ENCODE peak calls at places on chromosome 14, in five cellular contexts. N is H1, F is IMR-90, K is neuronal stem cell, M is mesenchymal stem cell. X is an unnamed sample. For H3K79me1 and H3K36me3, the result is how much of the 10 kb centered on the place peaks cover.

GRCh38 chr14:47102472-47102871 is 450.9 kb upstream of the RPL10L start:
- DNase-seq in M (no peak), N (no peak), F (no peak), K (no peak), X (no peak)

GRCh38 chr14:91545946-91546716 is 36.0 kb upstream of the PPP4R3A start:
- DNase-seq in N (no peak), M (no peak), F (no peak), K (peak), X (no peak)

GRCh38 chr14:99742509-99743487 is 50.4 kb upstream of the EML1 start:
- DNase-seq in K (no peak), N (no peak), F (no peak), M (no peak), X (no peak)

GRCh38 chr14:81565441-81566290 is 32.0 kb upstream of the SEL1L start:
- DNase-seq in F (no peak), K (peak), N (no peak), M (peak), X (no peak)

GRCh38 chr14:90508536-90509254 is 111.9 kb downstream of the CALM1 start:
- DNase-seq in M (no peak), F (no peak), K (no peak), N (no peak), X (peak)

GRCh38 chr14:25381498-25381897 is 331.6 kb upstream of the STXBP6 start:
- DNase-seq in K (no peak), F (no peak), N (no peak), M (no peak), X (no peak)

GRCh38 chr14:80239631-80240030 is 28.3 kb upstream of the DIO2 start:
- DNase-seq in F (no peak), M (no peak), K (no peak), N (no peak), X (no peak)

GRCh38 chr14:104559769-104560585 is 19.6 kb upstream of the C14orf180 start:
- DNase-seq in F (no peak), K (no peak), M (no peak), N (no peak), X (no peak)

GRCh38 chr14:52259452-52259851 is 8.0 kb upstream of the PTGDR start:
- DNase-seq in N (no peak), K (no peak), F (no peak), M (no peak), X (no peak)

GRCh38 chr14:99422220-99423010 is 58.2 kb downstream of the SETD3 start:
- DNase-seq in K (no peak), F (no peak), N (no peak), M (no peak), X (peak)

GRCh38 chr14:32711103-32711680 is 227.5 kb upstream of the NPAS3 start:
- DNase-seq in M (peak), K (peak), N (no peak), F (peak), X (peak)

GRCh38 chr14:77442196-77442595 is 15.2 kb downstream of the VIPAS39 start:
- DNase-seq in F (no peak), N (no peak), K (no peak), M (no peak), X (no peak)

GRCh38 chr14:95156765-95157194 is 549 bp downstream of the DICER1 start:
- DNase-seq in F (peak), M (no peak), N (no peak), K (no peak), X (peak)

GRCh38 chr14:106875503-106875902 is 1349.1 kb downstream of the TMEM121 start:
- DNase-seq in F (no peak), M (no peak), N (no peak), K (no peak), X (no peak)

GRCh38 chr14:62357362-62357761 is 595.1 kb downstream of the SNAPC1 start:
- DNase-seq in M (no peak), N (no peak), F (no peak), K (no peak), X (no peak)

GRCh38 chr14:105389976-105390848 is 8.1 kb upstream of the TEX22 start:
- DNase-seq in M (no peak), N (no peak), F (no peak), K (no peak), X (no peak)

GRCh38 chr14:93042968-93043940 is 72.5 kb downstream of the ITPK1 start:
- DNase-seq in F (peak), N (no peak), K (no peak), M (no peak), X (peak)

GRCh38 chr14:30966415-30967363 is 58.8 kb upstream of the AP4S1 start:
- DNase-seq in K (no peak), F (peak), M (peak), N (no peak), X (no peak)

GRCh38 chr14:91897121-91897701 is 29.9 kb upstream of the TC2N start:
- DNase-seq in M (peak), F (peak), K (no peak), N (no peak), X (no peak)

GRCh38 chr14:23351681-23352505 is 794 bp downstream of the SLC22A17 start:
- DNase-seq in F (no peak), K (peak), N (no peak), M (no peak), X (peak)

GRCh38 chr14:57480044-57480443 is 13.6 kb downstream of the CCDC198 start:
- DNase-seq in N (no peak), F (no peak), K (no peak), M (peak), X (no peak)

GRCh38 chr14:23608454-23608853 is 27.7 kb upstream of the DHRS2 start:
- DNase-seq in F (no peak), K (no peak), N (no peak), M (no peak), X (no peak)

GRCh38 chr14:29262979-29263378 is 496.4 kb downstream of the FOXG1 start:
- DNase-seq in N (no peak), K (no peak), F (peak), M (no peak), X (no peak)

GRCh38 chr14:51792819-51793218 is 67.6 kb upstream of the GNG2 start:
- DNase-seq in N (no peak), M (peak), K (no peak), F (peak), X (no peak)

GRCh38 chr14:95037273-95037672 is 120.1 kb downstream of the DICER1 start:
- DNase-seq in N (no peak), K (no peak), F (no peak), M (no peak), X (no peak)

GRCh38 chr14:74141703-74142102 is 56.9 kb downstream of the LIN52 start:
- DNase-seq in M (peak), F (no peak), K (no peak), N (no peak), X (no peak)

GRCh38 chr14:87443787-87444186 is 549.2 kb downstream of the GALC start:
- DNase-seq in K (no peak), N (no peak), F (peak), M (peak), X (no peak)

GRCh38 chr14:54470701-54471100 is 18.1 kb downstream of the GMFB start:
- DNase-seq in N (no peak), K (no peak), M (no peak), F (no peak), X (no peak)

GRCh38 chr14:100142073-100143040 is 17.1 kb downstream of the DEGS2 start:
- DNase-seq in K (no peak), M (no peak), F (no peak), N (no peak), X (no peak)

GRCh38 chr14:26281280-26281998 is 316.4 kb downstream of the NOVA1 start:
- DNase-seq in F (peak), M (peak), N (no peak), K (no peak), X (no peak)

GRCh38 chr14:95480887-95481226 is 35.6 kb downstream of the SYNE3 start:
- DNase-seq in F (no peak), K (no peak), M (no peak), N (no peak), X (peak)

GRCh38 chr14:97407701-97408407 is 610.7 kb downstream of the VRK1 start:
- DNase-seq in N (no peak), M (no peak), F (no peak), K (no peak), X (no peak)

GRCh38 chr14:97401714-97402113 is 604.5 kb downstream of the VRK1 start:
- DNase-seq in K (no peak), M (no peak), F (no peak), N (no peak), X (no peak)

DNA sequence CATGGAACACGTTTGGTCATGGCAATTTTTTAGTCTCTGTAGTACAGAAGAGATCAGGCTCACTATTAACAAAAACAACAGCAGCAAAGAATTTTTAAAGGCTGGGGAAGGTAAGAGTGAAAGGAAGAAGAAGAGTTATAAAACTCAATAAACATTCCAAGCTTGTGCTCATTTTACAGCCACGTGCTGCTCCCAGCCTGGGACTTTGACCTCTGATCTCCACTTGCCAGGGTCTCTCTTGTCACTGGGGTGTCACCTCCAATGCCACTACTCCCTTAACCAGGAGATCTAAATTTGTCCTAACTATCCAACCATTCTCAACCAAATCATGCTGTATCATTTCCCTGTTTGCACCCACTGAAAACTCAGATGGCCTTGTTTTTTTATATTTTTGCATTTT is 605.1 kb downstream of the VRK1 start:
- DNase-seq in K (no peak), M (no peak), F (no peak), N (no peak), X (no peak)
- H4K91ac ChIP-seq in K (no peak), M (no peak), F (no peak), N (no peak), X (no peak)

DNA sequence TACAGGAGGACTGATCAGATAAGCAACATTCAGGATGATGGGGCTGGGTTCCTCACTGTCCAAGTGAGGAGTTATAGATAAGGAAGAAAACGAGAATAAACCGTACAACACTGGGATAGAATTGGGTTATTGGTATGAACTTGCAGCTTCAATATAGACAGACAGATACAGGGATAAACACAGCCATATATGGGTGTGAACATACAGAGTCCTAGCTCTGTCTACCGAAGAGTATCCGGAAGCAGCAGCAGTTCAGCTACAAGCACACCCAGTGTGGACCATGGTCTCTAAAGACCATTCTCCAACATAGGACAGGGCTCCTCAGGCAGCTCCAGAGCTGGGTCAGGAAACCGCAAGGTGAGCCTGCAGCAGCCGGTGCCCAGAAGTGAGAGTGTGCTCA is 40.8 kb downstream of the CDC42BPB start:
- DNase-seq in K (no peak), M (no peak), F (no peak), N (no peak), X (no peak)
- H3K79me1 ChIP-seq in K (under half), M (under half), F (half or more), N (under half), X (under half)

GRCh38 chr14:68975667-68976066 is 3.4 kb downstream of the ACTN1 start:
- DNase-seq in K (no peak), N (no peak), F (peak), M (peak), X (peak)
- H3K36me3 ChIP-seq in K (half or more), N (under half), F (half or more), M (under half), X (half or more)

GRCh38 chr14:101947577-101947903 is 16.8 kb upstream of the DYNC1H1 start:
- DNase-seq in M (no peak), N (no peak), K (no peak), F (no peak), X (no peak)
- H4K91ac ChIP-seq in M (peak), N (peak), K (peak), F (peak), X (peak)

DNA sequence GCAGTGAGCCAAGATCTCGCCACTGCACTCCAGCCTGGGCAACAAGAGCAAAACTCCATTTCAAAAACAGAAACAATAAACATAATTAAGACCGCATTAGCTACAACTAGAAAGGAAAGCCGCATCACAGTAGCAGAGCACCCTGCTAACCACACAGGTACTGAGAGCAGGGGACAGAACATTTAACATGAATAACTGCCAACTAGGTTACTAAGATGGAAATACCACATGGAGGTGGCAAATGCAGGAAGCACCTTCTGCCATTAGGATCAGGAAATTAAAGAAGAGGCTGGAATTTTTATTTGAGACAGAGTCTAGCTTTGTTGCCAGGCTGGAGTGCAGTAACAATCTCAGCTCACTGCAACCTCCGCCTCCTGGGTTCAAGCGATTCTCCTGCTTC is 41.9 kb downstream of the CDC42BPB start:
- DNase-seq in M (no peak), K (no peak), F (no peak), N (no peak), X (no peak)
- H3K79me1 ChIP-seq in M (under half), K (under half), F (half or more), N (under half), X (under half)

DNA sequence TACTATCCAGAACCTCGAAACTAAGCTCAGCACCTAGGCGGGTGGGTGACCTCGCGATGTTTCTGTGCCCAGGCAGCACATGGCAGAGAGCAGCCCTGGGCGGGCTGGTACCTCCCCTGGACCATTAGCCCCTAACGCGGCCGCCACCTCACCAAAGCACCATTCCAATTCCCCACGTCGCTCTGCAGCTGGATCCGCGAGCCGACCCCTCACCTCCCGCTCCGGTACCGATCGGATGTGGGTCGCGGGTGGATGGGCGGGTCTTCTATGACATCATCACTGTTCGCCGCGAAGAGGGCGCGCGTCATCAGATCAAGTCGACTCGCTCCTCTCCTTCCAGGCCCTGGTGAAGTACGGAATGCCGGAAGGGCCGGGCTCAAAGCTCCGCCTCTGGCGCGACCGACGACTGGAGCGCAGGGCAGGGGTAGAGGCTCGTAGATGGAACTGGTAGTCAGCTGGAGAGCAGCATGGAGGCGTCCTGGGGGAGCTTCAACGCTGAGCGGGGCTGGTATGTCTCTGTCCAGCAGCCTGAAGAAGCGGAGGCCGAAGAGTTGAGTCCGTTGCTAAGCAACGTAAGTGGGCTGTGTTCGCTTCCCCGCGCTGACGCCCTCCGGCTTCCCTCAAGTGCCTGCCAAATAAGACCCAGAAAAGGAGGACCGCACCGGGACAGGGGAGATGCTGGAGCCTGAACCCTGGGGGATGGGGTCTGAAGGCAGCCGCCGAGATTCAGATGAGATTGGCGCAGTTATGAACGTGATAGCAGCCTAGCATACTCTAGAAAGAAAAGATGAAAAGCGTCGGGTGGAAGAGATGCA is at the start of the genes SLC38A6 and TRMT5:
- DNase-seq in K (peak), N (peak), M (peak), F (peak), X (peak)
- H3K36me3 ChIP-seq in K (under half), N (under half), M (half or more), F (under half), X (under half)

DNA sequence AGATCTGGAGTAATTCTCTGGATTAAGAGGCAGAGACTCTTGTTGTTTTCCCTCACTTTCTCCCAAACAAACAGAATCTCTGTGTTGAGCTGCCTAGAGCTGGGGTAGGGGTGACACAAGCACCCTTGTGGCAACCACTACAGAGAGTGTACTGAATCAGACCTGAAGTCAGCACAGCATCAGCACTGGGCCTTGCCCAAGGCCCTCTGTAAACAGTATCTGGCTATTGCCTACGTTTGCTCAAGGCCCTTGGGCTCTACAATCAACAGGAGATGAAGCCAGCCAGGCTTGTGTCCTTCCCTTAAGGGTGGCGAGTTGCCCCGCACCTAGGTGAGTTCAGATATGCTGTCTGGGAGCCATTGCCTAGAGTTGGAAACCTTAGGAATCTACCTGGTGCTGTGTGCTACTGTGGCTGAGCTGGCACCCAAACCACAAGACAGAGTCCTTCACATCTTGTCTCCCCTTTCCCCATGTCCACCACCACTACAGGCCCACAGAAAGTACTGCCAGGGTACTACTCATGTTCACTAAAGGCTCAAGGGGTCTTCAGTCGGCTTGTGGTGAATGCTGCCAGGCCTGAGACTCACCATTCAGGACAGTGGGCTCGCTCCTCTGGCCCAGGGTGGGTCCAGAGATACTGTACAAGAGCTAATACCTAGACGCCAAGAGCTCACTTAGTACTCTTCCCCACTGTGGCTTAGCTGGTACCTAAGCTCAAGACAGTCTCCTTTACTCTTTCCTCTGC is 206.8 kb downstream of the SYNE2 start:
- DNase-seq in M (no peak), K (no peak), F (no peak), N (no peak), X (no peak)
- H4K91ac ChIP-seq in M (no peak), K (no peak), F (no peak), N (peak), X (peak)

GRCh38 chr14:50635136-50635535 is 33.0 kb downstream of the SAV1 start:
- DNase-seq in M (no peak), F (peak), K (no peak), N (no peak), X (peak)

GRCh38 chr14:50631408-50631821 is 36.7 kb downstream of the SAV1 start:
- DNase-seq in N (no peak), F (no peak), M (no peak), K (no peak), X (no peak)

DNA sequence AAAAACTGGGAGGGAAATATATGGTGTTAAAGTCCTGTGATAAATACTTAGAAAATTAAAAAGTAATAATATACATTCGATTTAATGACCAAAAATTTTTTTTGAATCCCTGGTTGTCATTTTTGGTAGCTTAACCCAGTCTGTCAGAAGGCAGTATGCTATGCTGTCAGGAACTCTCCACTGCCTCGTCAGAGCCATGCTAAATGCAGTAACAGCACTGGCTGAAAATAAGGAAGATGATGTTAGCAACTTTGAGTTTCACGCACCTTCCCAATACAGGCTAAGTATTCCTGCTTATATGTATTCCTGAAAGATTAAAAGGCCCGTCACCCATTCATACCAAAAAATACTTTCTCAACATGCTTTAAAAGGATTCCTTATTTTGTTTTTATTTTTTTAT is 34.2 kb downstream of the SAV1 start:
- DNase-seq in F (no peak), M (no peak), N (no peak), K (no peak), X (no peak)
- H3K79me1 ChIP-seq in F (under half), M (under half), N (under half), K (under half), X (under half)

GRCh38 chr14:75690010-75690409 is 29.0 kb downstream of the TTLL5 start:
- DNase-seq in F (peak), M (no peak), N (no peak), K (no peak), X (peak)

GRCh38 chr14:75689012-75689411 is 28.0 kb downstream of the TTLL5 start:
- DNase-seq in M (peak), F (peak), N (no peak), K (no peak), X (no peak)

DNA sequence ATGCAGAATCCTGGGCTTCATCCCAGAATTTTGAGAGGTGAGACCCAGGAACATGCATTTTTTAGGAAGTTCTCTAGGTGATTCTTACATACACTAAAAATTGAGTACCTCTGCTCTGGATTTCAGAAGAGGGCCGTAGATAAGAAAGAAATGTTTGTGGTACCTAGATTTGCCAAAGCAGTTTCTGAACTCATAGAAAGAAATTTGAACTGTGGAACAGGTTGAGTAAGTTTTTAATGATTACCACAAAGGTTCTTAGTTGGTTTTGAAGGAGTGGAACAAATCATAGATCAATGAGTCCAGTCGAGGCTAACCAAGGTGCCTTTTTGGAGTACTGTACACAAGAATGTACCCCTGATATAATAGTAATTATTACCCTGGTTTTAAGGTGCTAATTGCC is 24.9 kb downstream of the TTLL5 start:
- DNase-seq in K (no peak), F (no peak), N (no peak), M (no peak), X (no peak)
- H3K36me3 ChIP-seq in K (half or more), F (under half), N (under half), M (under half), X (under half)